ENCODE peak calls at places on chromosomes 2 and 18, in six cellular contexts. P is anterior cingulate cortex; E is gastrocnemius medialis; I is amygdala; Y is stimulated activated CD4-positive, alpha-beta T cell treated with anti-CD3 and anti-CD28 coated beads, TNF-alpha, amount 100 ng/mL, for 4 hours; B is stimulated activated CD8-positive, alpha-beta memory T cell treated with anti-CD3 and anti-CD28 coated beads, Interleukin-4, amount 100 ng/mL, for 1 hour. Q is an unnamed sample.

GRCh38 chr2:110114007-110114591 is 1.5 kb downstream of the MALL start:
- DNase-seq in P (no peak), E (no peak), I (no peak), Y (no peak), B (no peak), Q (no peak)

GRCh38 chr18:47882641-47883040 is 47.8 kb downstream of the SMAD2 start:
- DNase-seq in P (no peak), E (no peak), I (no peak), Y (no peak), B (no peak), Q (no peak)

GRCh38 chr2:196511258-196511971 is 128.1 kb upstream of the CCDC150 start:
- DNase-seq in P (no peak), E (no peak), I (no peak), Y (no peak), B (no peak), Q (no peak)

GRCh38 chr18:48838921-48839818 is 111.6 kb downstream of the SMAD7 start:
- DNase-seq in P (no peak), E (no peak), I (no peak), Y (no peak), B (no peak), Q (no peak)

GRCh38 chr2:109275120-109276040 is 146.4 kb downstream of the SH3RF3 start:
- DNase-seq in P (no peak), E (no peak), I (no peak), Y (no peak), B (no peak), Q (no peak)

GRCh38 chr2:102449370-102449974 is 23.6 kb upstream of the SLC9A4 start:
- DNase-seq in P (no peak), E (no peak), I (no peak), Y (peak; percentile 46), B (peak; percentile 19), Q (peak; percentile 33)

GRCh38 chr18:23716516-23716915 is 27.3 kb downstream of the LAMA3 start:
- DNase-seq in P (peak; percentile 6), E (no peak), I (no peak), Y (no peak), B (no peak), Q (no peak)

GRCh38 chr2:178279142-178279541 is 84.8 kb downstream of the OSBPL6 start:
- DNase-seq in P (no peak), E (no peak), I (no peak), Y (no peak), B (no peak), Q (no peak)

GRCh38 chr18:35782926-35783325 is 189.6 kb upstream of the RMP24 start:
- DNase-seq in P (no peak), E (no peak), I (no peak), Y (no peak), B (no peak), Q (no peak)

GRCh38 chr2:120245520-120245835 is 7.2 kb upstream of the RALB start:
- DNase-seq in P (no peak), E (peak; percentile 42), I (no peak), Y (no peak), B (no peak), Q (no peak)

GRCh38 chr18:53698907-53699306 is 525.6 kb downstream of the MBD2 start:
- DNase-seq in P (peak; percentile 23), E (no peak), I (no peak), Y (no peak), B (no peak), Q (no peak)

GRCh38 chr2:16152928-16153753 is 212.8 kb downstream of the MYCN start:
- DNase-seq in P (no peak), E (no peak), I (no peak), Y (no peak), B (no peak), Q (no peak)

GRCh38 chr2:59378104-59378503 is 1137.0 kb upstream of the FANCL start:
- DNase-seq in P (no peak), E (no peak), I (no peak), Y (no peak), B (no peak), Q (no peak)